ENCODE peak calls at places on chromosome X, in five cellular contexts. X is neural crest cell, O is GM04503, A is OCI-LY7, F is MV-4-11. W is an unnamed sample.

GRCh38 chrX:39427492-39428289 is 626.4 kb downstream of the MID1IP1 start:
- DNase-seq in X (no peak), F (peak; percentile 85), A (no peak), O (no peak), W (no peak)

GRCh38 chrX:12210921-12211320 is 72.6 kb downstream of the FRMPD4 start:
- DNase-seq in X (no peak), F (no peak), A (no peak), O (peak; percentile 26), W (no peak)

GRCh38 chrX:99603076-99603814 is 806.8 kb downstream of the PCDH19 start:
- DNase-seq in A (no peak), X (no peak), F (no peak), O (no peak), W (no peak)

GRCh38 chrX:150155396-150156048 is 207.6 kb upstream of the MAMLD1 start:
- DNase-seq in A (no peak), O (no peak), X (no peak), F (no peak), W (no peak)

GRCh38 chrX:50691820-50692219 is 122.2 kb downstream of the SHROOM4 start:
- DNase-seq in F (peak; percentile 27), O (no peak), A (peak; percentile 55), X (peak; percentile 9), W (peak; percentile 16)

GRCh38 chrX:111110098-111110775 is 14.2 kb downstream of the PAK3 start:
- DNase-seq in O (no peak), F (no peak), A (no peak), X (no peak), W (no peak)

GRCh38 chrX:3175659-3176438 is 134.6 kb downstream of the ARSF start:
- DNase-seq in X (no peak), F (no peak), O (peak; percentile 47), A (no peak), W (no peak)

GRCh38 chrX:426881-427280 is 40.2 kb upstream of the PPP2R3B start:
- DNase-seq in A (no peak), X (no peak), F (no peak), O (no peak), W (no peak)

GRCh38 chrX:12965390-12965940 is 9.4 kb upstream of the TMSB4X start:
- DNase-seq in F (no peak), A (no peak), X (no peak), O (no peak), W (no peak)

GRCh38 chrX:9494806-9495205 is 29.9 kb downstream of the TBL1X start:
- DNase-seq in A (no peak), X (no peak), O (peak; percentile 30), F (peak; percentile 60), W (peak; percentile 1)

GRCh38 chrX:48101443-48101842 is 29.0 kb upstream of the SPACA5B start:
- DNase-seq in F (no peak), X (no peak), O (no peak), A (no peak), W (no peak)

GRCh38 chrX:40434947-40435346 is 145.8 kb upstream of the ATP6AP2 start:
- DNase-seq in O (no peak), X (peak; percentile 14), A (no peak), F (no peak), W (no peak)

GRCh38 chrX:48569958-48570357 is 4.3 kb upstream of the RBM3 start:
- DNase-seq in X (no peak), O (peak; percentile 17), A (no peak), F (peak; percentile 71), W (no peak)

GRCh38 chrX:137747231-137747630 is 181.3 kb downstream of the ZIC3 start:
- DNase-seq in X (no peak), O (no peak), A (no peak), F (no peak), W (no peak)